ENCODE peak calls at places on chromosomes 3 and 15, in four cellular contexts. I, S, Y and D are unnamed samples.
A peak's percentile ranks its signal among the peaks of the same experiment; 100 is the strongest.

GRCh38 chr3:32455609-32456428 is 46.8 kb downstream of the CMTM6 start:
- DNase-seq in I (no peak), S (no peak), Y (no peak), D (no peak)

GRCh38 chr3:61877359-61877770 is 316.0 kb downstream of the PTPRG start:
- DNase-seq in I (no peak), S (no peak), Y (no peak), D (peak; percentile 51)

GRCh38 chr3:62332771-62333381 is 40.5 kb downstream of the FEZF2 start:
- DNase-seq in I (no peak), S (no peak), Y (no peak), D (peak; percentile 18)

GRCh38 chr3:57088503-57088902 is 28.0 kb downstream of the SPATA12 start:
- DNase-seq in I (no peak), S (no peak), Y (no peak), D (no peak)

GRCh38 chr3:186099178-186099577 is 9.7 kb downstream of the ETV5 start:
- DNase-seq in I (no peak), S (no peak), Y (no peak), D (peak; percentile 41)

GRCh38 chr15:75182187-75183131 is 19.2 kb upstream of the C15orf39 start:
- DNase-seq in I (no peak), S (no peak), Y (no peak), D (no peak)

GRCh38 chr15:76217029-76217866 is 94.0 kb downstream of the ETFA start:
- DNase-seq in I (no peak), S (no peak), Y (no peak), D (peak; percentile 87)

GRCh38 chr3:108296239-108296638 is at the start of gene HHLA2:
- DNase-seq in I (no peak), S (no peak), Y (no peak), D (no peak)

GRCh38 chr3:73473578-73474448 is 150.9 kb downstream of the PDZRN3 start:
- DNase-seq in I (no peak), S (no peak), Y (no peak), D (no peak)

GRCh38 chr3:66312039-66312438 is 91.2 kb downstream of the SLC25A26 start:
- DNase-seq in I (no peak), S (no peak), Y (no peak), D (no peak)

GRCh38 chr3:135261916-135262315 is 466.9 kb downstream of the EPHB1 start:
- DNase-seq in I (no peak), S (no peak), Y (no peak), D (no peak)

GRCh38 chr15:72813345-72814004 is 29.9 kb upstream of the ADPGK start:
- DNase-seq in I (no peak), S (no peak), Y (no peak), D (no peak)

GRCh38 chr15:80587816-80588456 is 107.2 kb upstream of the ABHD17C start:
- DNase-seq in I (no peak), S (no peak), Y (no peak), D (no peak)

GRCh38 chr15:98288091-98288590 is 327.6 kb downstream of the ARRDC4 start:
- DNase-seq in I (no peak), S (no peak), Y (no peak), D (no peak)

GRCh38 chr15:84905016-84905916 is 20.8 kb downstream of the SLC28A1 start:
- DNase-seq in I (no peak), S (no peak), Y (no peak), D (no peak)

GRCh38 chr3:52070724-52071621 is 14.6 kb upstream of the DUSP7 start:
- DNase-seq in I (no peak), S (no peak), Y (no peak), D (no peak)
- TF ChIP-seq CTCF in I (no peak), S (peak; percentile 43), Y (no peak), D (no peak)

DNA sequence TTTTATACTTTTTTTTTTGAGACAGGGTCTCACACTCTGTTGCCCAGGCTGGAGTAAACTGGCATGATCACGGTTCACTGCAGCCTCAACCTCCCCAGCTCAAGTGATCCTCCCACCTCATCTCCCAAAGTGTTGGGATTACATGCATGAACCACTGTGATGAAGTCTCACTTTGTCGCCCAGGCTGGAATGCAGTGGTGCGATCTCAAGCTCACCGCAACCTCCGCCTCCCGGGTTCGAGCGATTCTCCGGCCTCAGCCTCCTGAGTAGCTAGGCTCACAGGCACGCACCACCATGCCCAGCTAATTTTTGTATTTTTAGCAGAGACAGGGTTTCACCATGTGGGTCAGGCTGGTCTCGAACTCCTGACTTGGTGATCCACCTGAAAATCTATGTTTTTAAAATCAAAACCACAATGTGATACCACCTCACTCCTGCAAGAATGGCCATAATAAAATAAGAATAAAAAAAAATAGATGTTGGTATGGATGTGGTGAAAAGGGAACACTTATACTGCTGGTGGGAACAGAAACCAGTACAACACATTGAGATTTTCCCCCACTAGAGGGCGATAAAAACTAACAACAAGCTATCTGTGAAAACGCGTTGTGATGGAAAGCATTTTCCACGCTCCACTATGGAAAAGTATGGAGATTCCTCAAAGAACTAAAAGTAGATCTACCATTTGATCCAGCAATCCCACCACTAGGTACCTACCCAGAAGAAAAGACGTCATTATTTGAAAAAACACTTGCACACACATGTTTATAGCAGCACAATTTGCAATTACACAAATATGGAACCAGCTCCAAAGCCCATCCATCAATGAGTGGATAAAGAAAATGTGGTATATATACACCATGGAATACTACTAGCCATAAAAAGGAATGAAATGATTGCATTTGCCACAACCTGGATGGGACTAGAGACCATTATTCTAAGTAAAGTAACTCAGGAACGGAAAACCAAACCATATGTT is 26.8 kb upstream of the OCA2 start:
- DNase-seq in I (peak; percentile 10), S (no peak), Y (no peak), D (peak; percentile 59)
- TF ChIP-seq CTCF in I (peak; percentile 58), S (peak; percentile 68), Y (peak; percentile 72), D (peak; percentile 64)

GRCh38 chr15:86079491-86080266 is at the start of gene AGBL1:
- DNase-seq in I (no peak), S (no peak), Y (no peak), D (no peak)
- TF ChIP-seq CTCF in I (no peak), S (no peak), Y (no peak), D (no peak)

DNA sequence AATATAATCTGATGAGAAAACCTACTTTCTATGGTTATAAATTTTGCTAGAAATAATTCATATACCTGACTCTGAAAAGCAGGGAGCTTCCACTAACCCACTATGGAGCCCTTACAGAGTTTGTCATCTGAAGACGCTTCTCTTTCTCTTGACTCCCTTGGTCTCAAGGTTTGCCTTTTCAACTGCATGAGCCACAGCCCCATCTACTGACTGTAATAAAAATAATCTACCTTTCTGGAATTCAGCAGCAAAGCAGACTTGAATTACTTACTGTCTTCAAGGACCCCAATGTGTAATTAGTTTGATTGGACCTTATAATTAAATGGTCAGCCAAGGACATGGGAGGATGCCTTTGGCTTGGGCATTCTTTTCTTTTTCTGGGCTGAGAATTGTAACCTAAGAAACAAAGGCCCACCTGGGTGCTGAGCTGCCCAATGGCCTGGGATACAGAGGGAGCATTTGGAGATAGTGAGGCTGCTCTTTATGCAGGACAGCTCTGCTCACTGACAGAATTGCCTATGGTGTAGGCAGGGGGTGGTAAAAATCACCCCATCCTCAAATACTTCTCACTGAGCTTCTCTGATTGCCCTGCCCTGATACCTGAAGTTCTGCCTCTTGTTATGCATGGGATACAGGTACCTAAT is 178.6 kb upstream of the TRIM42 start:
- DNase-seq in I (no peak), S (no peak), Y (no peak), D (no peak)
- TF ChIP-seq CTCF in I (peak; percentile 18), S (peak; percentile 49), Y (peak; percentile 53), D (peak; percentile 41)

GRCh38 chr15:48647963-48648362 is 2.5 kb upstream of the FBN1 start:
- DNase-seq in I (no peak), S (no peak), Y (no peak), D (no peak)
- TF ChIP-seq CTCF in I (peak; percentile 46), S (peak; percentile 47), Y (peak; percentile 17), D (peak; percentile 67)